ENCODE peak calls at places on chromosomes 7 and 10, in five cellular contexts. One of them, this sample, is unnamed.

GRCh38 chr7:5396999-5397656 is 26.5 kb downstream of the TNRC18 start:
- DNase-seq in colonic mucosa: peak
- DNase-seq in transverse colon: peak
- DNase-seq in heart right ventricle: peak
- DNase-seq in pancreas: peak
- DNase-seq in this sample: peak

GRCh38 chr10:133350950-133351329 is 3.8 kb downstream of the PRAP1 start:
- DNase-seq in colonic mucosa: no peak
- DNase-seq in transverse colon: no peak
- DNase-seq in heart right ventricle: no peak
- DNase-seq in pancreas: no peak
- DNase-seq in this sample: no peak

GRCh38 chr7:33686001-33686591 is 219.2 kb upstream of the BMPER start:
- DNase-seq in colonic mucosa: no peak
- DNase-seq in transverse colon: no peak
- DNase-seq in heart right ventricle: no peak
- DNase-seq in pancreas: no peak
- DNase-seq in this sample: no peak

GRCh38 chr7:14570750-14571607 is 331.6 kb downstream of the DGKB start:
- DNase-seq in colonic mucosa: no peak
- DNase-seq in transverse colon: no peak
- DNase-seq in heart right ventricle: no peak
- DNase-seq in pancreas: no peak
- DNase-seq in this sample: no peak

GRCh38 chr10:95333997-95334792 is 43.4 kb upstream of the PDLIM1 start:
- DNase-seq in colonic mucosa: peak
- DNase-seq in transverse colon: peak
- DNase-seq in heart right ventricle: peak
- DNase-seq in pancreas: no peak
- DNase-seq in this sample: peak

GRCh38 chr7:2376351-2377154 is 21.9 kb downstream of the EIF3B start:
- DNase-seq in colonic mucosa: no peak
- DNase-seq in transverse colon: no peak
- DNase-seq in heart right ventricle: no peak
- DNase-seq in pancreas: peak
- DNase-seq in this sample: no peak

GRCh38 chr7:158812684-158813083 is 16.6 kb downstream of the ESYT2 start:
- DNase-seq in colonic mucosa: no peak
- DNase-seq in transverse colon: no peak
- DNase-seq in heart right ventricle: no peak
- DNase-seq in pancreas: no peak
- DNase-seq in this sample: no peak

GRCh38 chr10:115432188-115432819 is 339.1 kb downstream of the ATRNL1 start:
- DNase-seq in colonic mucosa: no peak
- DNase-seq in transverse colon: no peak
- DNase-seq in heart right ventricle: no peak
- DNase-seq in pancreas: no peak
- DNase-seq in this sample: peak

GRCh38 chr10:60953420-60953819 is 9.4 kb upstream of the RHOBTB1 start:
- DNase-seq in colonic mucosa: no peak
- DNase-seq in transverse colon: no peak
- DNase-seq in heart right ventricle: no peak
- DNase-seq in pancreas: no peak
- DNase-seq in this sample: no peak

GRCh38 chr7:150951521-150951920 is 26.6 kb downstream of the KCNH2 start:
- DNase-seq in colonic mucosa: no peak
- DNase-seq in transverse colon: no peak
- DNase-seq in heart right ventricle: no peak
- DNase-seq in pancreas: peak
- DNase-seq in this sample: no peak

GRCh38 chr10:72242675-72243074 is 26.6 kb upstream of the ASCC1 start:
- DNase-seq in colonic mucosa: no peak
- DNase-seq in transverse colon: peak
- DNase-seq in heart right ventricle: peak
- DNase-seq in pancreas: no peak
- DNase-seq in this sample: peak

GRCh38 chr10:78814430-78814806 is 254.3 kb upstream of the ZMIZ1 start:
- DNase-seq in colonic mucosa: no peak
- DNase-seq in transverse colon: no peak
- DNase-seq in heart right ventricle: no peak
- DNase-seq in pancreas: no peak
- DNase-seq in this sample: no peak

GRCh38 chr7:13560441-13560840 is 429.0 kb downstream of the ETV1 start:
- DNase-seq in colonic mucosa: no peak
- DNase-seq in transverse colon: no peak
- DNase-seq in heart right ventricle: no peak
- DNase-seq in pancreas: no peak
- DNase-seq in this sample: peak

GRCh38 chr10:72320676-72321247 is 34.0 kb downstream of the DNAJB12 start:
- DNase-seq in colonic mucosa: peak
- DNase-seq in transverse colon: peak
- DNase-seq in heart right ventricle: no peak
- DNase-seq in pancreas: no peak
- DNase-seq in this sample: peak

GRCh38 chr7:151063212-151063561 is 3.8 kb downstream of the SLC4A2 start:
- DNase-seq in colonic mucosa: peak
- DNase-seq in transverse colon: no peak
- DNase-seq in heart right ventricle: no peak
- DNase-seq in pancreas: no peak
- DNase-seq in this sample: peak

GRCh38 chr7:24764972-24765744 is 7.9 kb upstream of the GSDME start:
- DNase-seq in colonic mucosa: no peak
- DNase-seq in transverse colon: no peak
- DNase-seq in heart right ventricle: no peak
- DNase-seq in pancreas: no peak
- DNase-seq in this sample: no peak

GRCh38 chr7:41711283-41712064 is 8.6 kb upstream of the INHBA start:
- DNase-seq in colonic mucosa: peak
- DNase-seq in transverse colon: peak
- DNase-seq in heart right ventricle: no peak
- DNase-seq in pancreas: no peak
- DNase-seq in this sample: peak
- TF ChIP-seq CTCF in colonic mucosa: peak
- TF ChIP-seq CTCF in transverse colon: peak
- TF ChIP-seq CTCF in heart right ventricle: peak
- TF ChIP-seq CTCF in pancreas: peak
- TF ChIP-seq CTCF in this sample: peak

DNA sequence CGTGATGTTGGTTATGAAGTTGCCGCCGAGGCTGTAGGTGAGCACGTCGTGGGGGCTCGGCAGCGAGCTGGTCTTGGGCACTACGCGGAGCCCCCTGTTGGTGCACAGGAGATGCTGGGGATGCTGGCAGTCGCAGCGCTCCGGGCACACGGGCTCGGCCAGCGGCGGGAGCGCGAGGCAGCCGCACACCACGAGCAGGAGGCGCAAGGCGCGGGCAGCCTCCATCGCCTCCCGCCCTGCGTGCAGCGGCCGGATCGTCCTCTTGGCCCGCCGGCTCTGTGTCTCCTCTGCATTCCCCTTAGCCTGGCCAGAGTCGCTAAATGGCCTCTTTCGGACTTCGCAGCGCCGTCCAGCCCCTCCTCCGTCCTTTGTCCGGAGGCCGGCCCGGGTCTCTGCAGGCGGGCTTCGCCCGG is 302 bp downstream of the TRIL start:
- DNase-seq in colonic mucosa: peak
- DNase-seq in transverse colon: no peak
- DNase-seq in heart right ventricle: no peak
- DNase-seq in pancreas: peak
- DNase-seq in this sample: no peak
- H3K4me3 ChIP-seq in colonic mucosa: peak
- H3K4me3 ChIP-seq in transverse colon: peak
- H3K4me3 ChIP-seq in heart right ventricle: peak
- H3K4me3 ChIP-seq in pancreas: peak
- H3K4me3 ChIP-seq in this sample: peak

DNA sequence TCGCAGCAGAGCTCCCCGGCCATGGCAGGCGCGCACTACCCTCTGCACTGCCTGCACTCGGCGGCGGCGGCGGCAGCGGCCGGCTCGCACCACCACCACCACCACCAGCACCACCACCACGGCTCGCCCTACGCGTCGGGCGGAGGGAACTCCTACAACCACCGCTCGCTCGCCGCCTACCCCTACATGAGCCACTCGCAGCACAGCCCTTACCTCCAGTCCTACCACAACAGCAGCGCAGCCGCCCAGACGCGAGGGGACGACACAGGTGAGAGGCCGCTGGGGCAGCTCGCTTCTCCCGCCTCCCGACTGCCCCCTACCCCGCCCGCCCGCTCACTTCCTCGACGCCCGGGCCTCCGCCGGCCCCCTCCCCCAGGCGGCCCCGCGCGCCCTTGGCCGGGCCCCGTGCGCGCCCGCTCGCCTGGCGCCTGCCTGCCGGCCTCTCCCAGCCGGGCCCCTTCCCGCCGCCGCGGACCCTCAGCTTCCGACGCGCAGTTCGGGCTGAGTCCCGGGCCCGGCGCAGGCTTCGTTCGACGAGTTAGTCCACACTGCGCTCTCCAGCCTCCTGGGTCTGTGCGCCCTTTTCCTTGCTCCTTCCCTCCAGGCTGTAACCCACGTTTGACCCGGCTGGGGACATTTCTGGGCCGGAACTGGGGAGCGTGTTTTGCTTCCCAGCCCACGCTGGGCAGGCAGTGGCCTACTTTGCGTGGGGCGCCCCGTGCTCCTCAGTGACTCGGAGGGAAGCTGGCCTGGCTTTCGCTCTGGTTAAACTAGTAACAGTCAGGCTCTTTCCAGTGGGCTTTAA is 995 bp downstream of the DLX6 start:
- DNase-seq in colonic mucosa: no peak
- DNase-seq in transverse colon: no peak
- DNase-seq in heart right ventricle: no peak
- DNase-seq in pancreas: no peak
- DNase-seq in this sample: peak
- TF ChIP-seq CTCF in colonic mucosa: no peak
- TF ChIP-seq CTCF in transverse colon: no peak
- TF ChIP-seq CTCF in heart right ventricle: no peak
- TF ChIP-seq CTCF in pancreas: no peak
- TF ChIP-seq CTCF in this sample: no peak

DNA sequence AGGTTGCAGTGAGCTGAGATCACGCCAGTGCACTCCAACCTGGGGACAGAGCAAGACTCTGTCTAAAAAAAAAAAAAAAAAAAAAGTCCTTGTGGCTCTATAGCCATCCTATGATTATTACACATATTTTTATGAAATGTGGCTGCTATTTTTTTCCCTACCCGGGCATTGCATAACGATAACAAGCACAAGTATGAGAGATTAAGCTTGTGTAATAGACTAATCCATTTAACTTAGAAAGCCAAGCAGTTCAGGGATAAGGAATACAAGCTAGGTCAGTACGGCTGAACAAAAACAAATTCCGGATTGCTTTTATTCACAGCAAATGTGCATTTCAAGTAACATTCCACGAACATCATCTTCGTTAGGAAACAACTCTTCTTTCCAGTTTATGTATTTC is 81.4 kb downstream of the PRTFDC1 start:
- DNase-seq in colonic mucosa: no peak
- DNase-seq in transverse colon: no peak
- DNase-seq in heart right ventricle: no peak
- DNase-seq in pancreas: no peak
- DNase-seq in this sample: no peak
- H3K4me3 ChIP-seq in colonic mucosa: no peak
- H3K4me3 ChIP-seq in transverse colon: no peak
- H3K4me3 ChIP-seq in heart right ventricle: no peak
- H3K4me3 ChIP-seq in pancreas: no peak
- H3K4me3 ChIP-seq in this sample: no peak

DNA sequence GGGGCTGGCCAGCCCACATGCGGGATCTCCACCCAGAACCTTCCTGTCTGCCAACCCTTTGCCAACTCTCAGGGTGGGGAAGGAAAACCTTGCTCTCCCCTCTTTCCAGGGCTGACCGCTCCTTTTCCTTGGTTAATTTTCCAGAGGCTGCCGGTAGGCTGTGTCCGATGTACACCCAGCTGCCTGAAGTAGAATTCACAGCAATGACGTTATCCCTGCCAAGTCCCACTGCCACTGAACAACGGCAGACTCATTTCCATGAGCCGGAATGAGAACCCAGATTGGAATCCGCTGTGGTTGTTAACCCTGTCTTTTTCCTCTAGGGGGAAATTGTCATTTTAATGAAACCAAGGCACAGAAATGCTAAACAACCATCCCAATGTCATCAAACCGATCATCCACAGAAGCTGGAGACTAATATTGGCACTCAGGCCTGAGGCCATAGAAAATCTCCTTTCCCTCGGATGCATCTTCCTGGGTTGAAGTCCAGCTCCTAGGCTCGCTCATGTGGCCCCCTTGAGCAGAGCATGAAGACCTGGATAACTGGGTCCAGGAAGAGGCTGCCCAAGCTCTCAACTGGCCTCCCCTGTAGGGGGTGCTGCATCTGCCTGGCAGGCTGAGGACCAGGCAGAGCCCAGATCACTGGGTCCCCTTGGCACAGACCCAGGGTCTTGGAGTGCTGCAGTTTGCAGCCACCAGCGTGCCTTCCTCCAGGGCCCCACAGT is 30.4 kb downstream of the KLRG2 start:
- DNase-seq in colonic mucosa: no peak
- DNase-seq in transverse colon: no peak
- DNase-seq in heart right ventricle: no peak
- DNase-seq in pancreas: no peak
- DNase-seq in this sample: peak
- TF ChIP-seq CTCF in colonic mucosa: no peak
- TF ChIP-seq CTCF in transverse colon: no peak
- TF ChIP-seq CTCF in heart right ventricle: no peak
- TF ChIP-seq CTCF in pancreas: no peak
- TF ChIP-seq CTCF in this sample: no peak

GRCh38 chr10:27157150-27157549 is 2.0 kb downstream of the MASTL start:
- DNase-seq in colonic mucosa: no peak
- DNase-seq in transverse colon: no peak
- DNase-seq in heart right ventricle: no peak
- DNase-seq in pancreas: no peak
- DNase-seq in this sample: peak
- H3K4me3 ChIP-seq in colonic mucosa: no peak
- H3K4me3 ChIP-seq in transverse colon: no peak
- H3K4me3 ChIP-seq in heart right ventricle: no peak
- H3K4me3 ChIP-seq in pancreas: no peak
- H3K4me3 ChIP-seq in this sample: peak

GRCh38 chr7:116708248-116708647 is 36.3 kb downstream of the MET start:
- DNase-seq in colonic mucosa: no peak
- DNase-seq in transverse colon: no peak
- DNase-seq in heart right ventricle: no peak
- DNase-seq in pancreas: no peak
- DNase-seq in this sample: no peak

GRCh38 chr7:116708861-116709260 is 36.9 kb downstream of the MET start:
- DNase-seq in colonic mucosa: no peak
- DNase-seq in transverse colon: no peak
- DNase-seq in heart right ventricle: no peak
- DNase-seq in pancreas: no peak
- DNase-seq in this sample: no peak

GRCh38 chr7:116710764-116711452 is 38.9 kb downstream of the MET start:
- DNase-seq in colonic mucosa: no peak
- DNase-seq in transverse colon: no peak
- DNase-seq in heart right ventricle: no peak
- DNase-seq in pancreas: no peak
- DNase-seq in this sample: no peak

GRCh38 chr7:116707289-116707688 is 35.3 kb downstream of the MET start:
- DNase-seq in colonic mucosa: no peak
- DNase-seq in transverse colon: no peak
- DNase-seq in heart right ventricle: no peak
- DNase-seq in pancreas: no peak
- DNase-seq in this sample: no peak

DNA sequence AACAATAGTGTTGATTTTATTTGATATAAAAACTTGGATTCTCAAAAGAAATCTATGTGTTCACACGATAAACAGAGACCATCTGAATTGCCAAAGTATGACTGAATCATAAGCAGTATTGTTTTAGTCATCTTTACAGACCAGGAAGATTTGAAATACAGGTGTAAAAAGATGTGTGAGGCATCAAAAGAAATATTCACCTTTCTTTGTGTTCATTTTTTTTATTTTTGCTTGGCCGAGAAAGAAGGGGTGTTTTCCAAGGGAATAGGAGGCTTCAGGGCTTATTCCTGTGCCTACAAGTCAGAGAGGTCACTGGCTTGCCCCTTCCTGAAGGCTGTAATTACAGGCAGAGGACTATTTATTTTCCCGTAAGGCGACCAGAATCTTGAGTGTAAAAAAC is 37.3 kb downstream of the MET start:
- DNase-seq in colonic mucosa: no peak
- DNase-seq in transverse colon: no peak
- DNase-seq in heart right ventricle: no peak
- DNase-seq in pancreas: no peak
- DNase-seq in this sample: no peak
- TF ChIP-seq CTCF in colonic mucosa: no peak
- TF ChIP-seq CTCF in transverse colon: no peak
- TF ChIP-seq CTCF in heart right ventricle: no peak
- TF ChIP-seq CTCF in pancreas: no peak
- TF ChIP-seq CTCF in this sample: no peak

This sample was measured in fibroblast of mammary gland.